ENCODE peak calls at places on chromosomes 3 and 15, in five cellular contexts. W is IMR-90, R is breast epithelium, I is sigmoid colon, X is thyroid gland. P is an unnamed sample.

GRCh38 chr15:70099966-70100494 is 2.3 kb upstream of the TLE3 start:
- DNase-seq in W (no peak), R (no peak), I (no peak), X (peak), P (no peak)

GRCh38 chr3:30677347-30677685 is 70.9 kb downstream of the TGFBR2 start:
- DNase-seq in W (no peak), R (no peak), I (no peak), X (no peak), P (no peak)

GRCh38 chr15:36737430-36737891 is 158.0 kb downstream of the CDIN1 start:
- DNase-seq in W (peak), R (no peak), I (no peak), X (no peak), P (no peak)

GRCh38 chr3:40627095-40627494 is 102.3 kb downstream of the ZNF621 start:
- DNase-seq in W (no peak), R (no peak), I (no peak), X (no peak), P (no peak)

GRCh38 chr15:62244762-62245161 is 79.7 kb upstream of the C2CD4B start:
- DNase-seq in W (no peak), R (no peak), I (no peak), X (no peak), P (no peak)

GRCh38 chr3:100630664-100631063 is 21.3 kb downstream of the ADGRG7 start:
- DNase-seq in W (peak), R (no peak), I (no peak), X (no peak), P (no peak)

GRCh38 chr3:150342951-150343468 is 65.1 kb upstream of the TSC22D2 start:
- DNase-seq in W (no peak), R (no peak), I (no peak), X (no peak), P (no peak)

GRCh38 chr3:71713041-71713440 is 12.2 kb downstream of the EIF4E3 start:
- DNase-seq in W (no peak), R (no peak), I (no peak), X (no peak), P (no peak)

GRCh38 chr3:158743664-158744566 is 11.7 kb upstream of the RARRES1 start:
- DNase-seq in W (no peak), R (no peak), I (no peak), X (no peak), P (peak)

GRCh38 chr15:68697711-68698690 is 119.2 kb downstream of the CORO2B start:
- DNase-seq in W (peak), R (no peak), I (no peak), X (no peak), P (no peak)

GRCh38 chr3:131705558-131706051 is 202.8 kb upstream of the MRPL3 start:
- DNase-seq in W (no peak), R (no peak), I (no peak), X (no peak), P (no peak)

GRCh38 chr15:76636059-76636458 is 269.1 kb downstream of the SCAPER start:
- DNase-seq in W (no peak), R (no peak), I (no peak), X (no peak), P (no peak)

GRCh38 chr3:179655236-179655635 is 2.4 kb downstream of the USP13 start:
- DNase-seq in W (no peak), R (no peak), I (no peak), X (no peak), P (no peak)
- H3K4me3 ChIP-seq in W (no peak), R (no peak), I (no peak), X (no peak), P (no peak)

GRCh38 chr3:195811756-195812155 is at the start of gene MUC4:
- DNase-seq in W (no peak), R (no peak), I (peak), X (no peak), P (peak)
- TF ChIP-seq POLR2A in W (no peak), R (no peak), I (peak), X (no peak), P (peak)

DNA sequence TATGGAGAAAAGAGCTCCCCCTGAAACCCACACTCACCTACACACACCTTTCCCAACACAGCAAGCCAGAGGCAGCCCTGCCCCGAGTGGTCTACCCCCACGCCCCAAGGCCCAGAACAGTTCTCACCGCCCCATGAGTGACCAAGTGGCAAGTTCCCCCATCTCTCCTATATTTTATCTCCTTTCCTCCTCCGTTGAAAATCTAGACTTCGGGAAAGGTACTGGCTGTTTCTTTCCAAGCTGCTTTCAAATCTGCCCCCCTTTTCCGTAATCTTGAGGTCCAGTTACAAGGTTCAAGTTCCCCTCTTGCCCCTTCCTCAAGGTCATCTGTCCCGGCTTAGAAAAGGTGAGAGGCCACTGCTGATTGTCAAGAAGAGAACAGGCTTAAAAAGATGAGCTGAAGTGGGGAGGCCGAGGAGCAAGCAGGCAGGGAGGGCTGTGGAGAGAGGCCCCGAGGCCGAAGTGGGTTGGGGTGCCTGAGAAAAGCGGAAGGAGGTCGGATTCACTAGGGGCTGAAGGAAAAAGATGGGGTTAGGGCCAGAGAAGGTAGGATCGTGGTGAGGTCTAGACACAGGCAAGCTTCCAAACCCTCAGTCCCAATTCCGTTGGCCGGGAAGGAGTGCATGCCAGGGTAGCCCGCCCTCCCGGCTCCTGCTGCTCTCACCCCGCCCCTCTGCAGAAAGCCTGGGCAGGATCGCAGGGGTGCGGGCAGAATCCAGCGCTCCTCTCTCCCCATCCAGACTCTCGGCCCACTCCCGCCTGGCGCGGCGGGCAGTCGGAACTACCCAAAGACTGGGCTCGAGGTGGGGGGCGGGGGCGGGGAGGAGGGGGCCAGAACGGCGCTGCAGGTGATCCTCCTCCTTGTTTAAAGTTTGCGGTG is 1.7 kb downstream of the SEMA5B start:
- DNase-seq in W (no peak), R (no peak), I (no peak), X (peak), P (no peak)
- H3K4me3 ChIP-seq in W (no peak), R (peak), I (peak), X (peak), P (peak)

DNA sequence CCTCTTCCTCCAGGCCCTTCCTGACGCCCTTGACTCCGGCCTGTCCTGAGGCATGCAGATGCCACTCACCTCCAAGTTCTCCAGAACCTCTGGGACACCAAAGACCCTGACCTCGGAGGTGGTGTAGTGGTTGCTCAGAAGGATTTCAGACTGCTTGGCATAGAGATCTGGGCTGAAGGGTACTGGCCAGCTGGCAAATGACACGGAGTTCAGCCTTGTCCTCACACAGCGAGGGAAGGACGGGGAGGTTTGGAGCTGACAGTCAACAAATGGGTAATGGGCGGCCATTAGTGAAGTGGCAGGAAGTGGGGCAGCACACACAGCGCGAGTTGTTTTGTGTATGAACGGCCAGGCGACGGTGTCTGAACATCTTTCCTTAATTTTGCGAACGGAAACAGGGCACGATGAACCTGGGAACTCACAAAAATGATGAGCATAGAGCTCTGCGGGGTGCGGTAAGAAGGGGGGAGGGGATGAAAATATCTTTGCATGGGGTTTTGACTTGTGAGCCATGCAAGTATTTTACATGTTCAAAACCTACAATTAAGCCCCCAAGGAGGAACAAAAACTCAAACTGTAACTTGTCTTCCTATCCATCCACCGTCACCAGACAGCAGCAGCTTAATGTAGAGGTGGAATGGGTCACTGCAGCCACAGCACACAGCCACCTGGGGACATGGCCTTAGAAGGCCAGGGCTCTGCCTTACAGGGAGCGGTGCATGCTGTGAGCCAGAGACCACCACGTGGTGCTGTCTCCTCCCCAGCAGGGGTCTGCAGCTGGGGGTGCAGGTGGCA is 43.6 kb upstream of the RPL32 start:
- DNase-seq in W (no peak), R (no peak), I (no peak), X (no peak), P (no peak)
- TF ChIP-seq POLR2A in W (no peak), R (no peak), I (no peak), X (no peak), P (no peak)

GRCh38 chr3:46406786-46407611 is at the start of the genes CCR5AS and CCRL2:
- DNase-seq in W (peak), R (no peak), I (peak), X (peak), P (peak)
- H3K4me3 ChIP-seq in W (no peak), R (peak), I (peak), X (no peak), P (peak)

P was measured in transverse colon.